ENCODE peak calls at places on chromosomes 13 and 19, in four cellular contexts. D, E, V and J are unnamed samples.

GRCh38 chr19:10797078-10797477 is 38.9 kb downstream of the TMED1 start:
- DNase-seq in D (no peak), E (no peak), V (no peak), J (no peak)

GRCh38 chr13:112867301-112867711 is 101.7 kb upstream of the MCF2L start:
- DNase-seq in D (no peak), E (no peak), V (peak; percentile 51), J (peak; percentile 45)

GRCh38 chr13:98050041-98050466 is 92.8 kb upstream of the FARP1 start:
- DNase-seq in D (no peak), E (no peak), V (no peak), J (no peak)

GRCh38 chr13:91184244-91184926 is 163.1 kb upstream of the MIR17HG start:
- DNase-seq in D (no peak), E (no peak), V (no peak), J (no peak)

GRCh38 chr19:29702161-29702957 is 12.7 kb downstream of the C19orf12 start:
- DNase-seq in E (no peak), D (no peak), V (peak; percentile 59), J (no peak)

GRCh38 chr13:21060063-21060826 is 1.1 kb downstream of the LATS2 start:
- DNase-seq in V (peak; percentile 82), D (peak; percentile 78), E (peak; percentile 51), J (peak; percentile 82)

GRCh38 chr19:16456652-16457194 is 15.0 kb downstream of the EPS15L1 start:
- DNase-seq in D (no peak), V (peak; percentile 65), E (no peak), J (no peak)

GRCh38 chr19:35363001-35363590 is 4.8 kb downstream of the FFAR3 start:
- DNase-seq in D (no peak), V (no peak), E (no peak), J (no peak)

GRCh38 chr19:51470966-51471365 is 7.4 kb upstream of the CEACAM18 start:
- DNase-seq in E (no peak), V (no peak), D (no peak), J (no peak)

GRCh38 chr13:19606737-19607136 is 26.7 kb upstream of the MPHOSPH8 start:
- DNase-seq in D (no peak), V (no peak), E (no peak), J (no peak)

GRCh38 chr13:109949395-109949794 is 163.0 kb upstream of the IRS2 start:
- DNase-seq in V (no peak), D (no peak), E (no peak), J (no peak)

GRCh38 chr13:94178625-94179244 is 300.7 kb downstream of the DCT start:
- DNase-seq in V (no peak), D (no peak), E (no peak), J (no peak)

GRCh38 chr13:113782472-113782871 is 23.4 kb downstream of the TMEM255B start:
- DNase-seq in D (no peak), V (peak; percentile 37), E (no peak), J (no peak)

GRCh38 chr13:84096221-84096620 is 213.9 kb upstream of the SLITRK1 start:
- DNase-seq in D (no peak), E (no peak), V (no peak), J (no peak)

GRCh38 chr19:12794196-12794921 is 3.1 kb downstream of the JUNB start:
- DNase-seq in E (no peak), D (no peak), V (no peak), J (no peak)

GRCh38 chr13:30375436-30375835 is 46.9 kb upstream of the UBE2L5 start:
- DNase-seq in D (peak; percentile 29), V (no peak), E (no peak), J (no peak)

GRCh38 chr19:6663236-6664187 is 6.4 kb downstream of the TNFSF14 start:
- DNase-seq in E (no peak), D (no peak), V (no peak), J (no peak)

GRCh38 chr13:71866173-71867091 is 572 bp downstream of the DACH1 start:
- DNase-seq in E (no peak), V (peak; percentile 67), D (no peak), J (no peak)

GRCh38 chr13:33272531-33273124 is 12.9 kb downstream of the STARD13 start:
- DNase-seq in V (peak; percentile 68), D (no peak), E (no peak), J (no peak)

GRCh38 chr19:8512115-8512967 is 1.6 kb downstream of the ZNF414 start:
- DNase-seq in D (no peak), V (peak; percentile 88), E (peak; percentile 44), J (no peak)

DNA sequence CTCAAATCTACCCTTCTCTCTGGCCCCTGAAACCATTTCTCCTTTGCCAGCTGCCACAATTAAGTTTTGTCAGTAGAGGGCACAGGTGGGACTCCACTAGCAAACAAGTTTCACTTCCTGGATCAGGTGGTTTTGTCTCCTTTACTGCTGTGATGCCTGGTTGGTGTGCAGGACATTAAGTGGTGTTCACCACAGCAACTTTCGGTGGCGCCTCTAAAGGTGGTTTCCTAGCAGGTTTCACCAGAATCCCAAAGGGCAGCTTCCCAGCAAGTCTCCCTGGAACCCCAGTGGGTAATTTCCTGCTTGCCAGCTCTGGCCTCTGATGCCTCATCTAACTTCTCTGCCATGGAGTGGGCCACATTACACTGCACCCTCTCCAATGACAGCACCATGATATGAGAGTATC is 16.6 kb downstream of the MED4 start:
- DNase-seq in E (no peak), V (no peak), D (no peak), J (no peak)
- TF ChIP-seq CTCF in E (no peak), V (no peak), D (no peak), J (no peak)

DNA sequence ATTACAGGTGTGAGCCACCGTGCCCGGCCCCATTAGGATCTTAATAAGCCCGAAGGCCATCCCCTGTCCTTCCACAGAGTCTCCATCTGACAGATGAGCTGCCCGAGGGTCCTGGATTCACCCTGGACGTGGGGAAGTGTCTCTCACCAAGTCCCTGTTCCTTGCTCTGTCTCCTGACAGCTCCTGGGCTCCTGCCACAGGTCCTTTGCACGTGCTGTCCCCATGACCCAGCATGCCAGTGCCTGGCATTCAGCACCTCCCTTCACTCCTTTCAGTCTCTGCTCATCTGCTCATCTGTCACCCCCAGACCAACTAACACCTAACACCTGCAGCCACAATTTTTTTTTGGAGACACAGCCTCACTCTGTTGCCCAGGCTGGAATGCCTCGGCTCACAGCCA is 14.5 kb downstream of the CERS1 start:
- DNase-seq in D (no peak), E (no peak), V (no peak), J (no peak)
- H3K4me1 ChIP-seq in D (no peaks in the 10 kb centered on the region), E (no peaks in the 10 kb centered on the region), V (no peaks in the 10 kb centered on the region), J (no peaks in the 10 kb centered on the region)

DNA sequence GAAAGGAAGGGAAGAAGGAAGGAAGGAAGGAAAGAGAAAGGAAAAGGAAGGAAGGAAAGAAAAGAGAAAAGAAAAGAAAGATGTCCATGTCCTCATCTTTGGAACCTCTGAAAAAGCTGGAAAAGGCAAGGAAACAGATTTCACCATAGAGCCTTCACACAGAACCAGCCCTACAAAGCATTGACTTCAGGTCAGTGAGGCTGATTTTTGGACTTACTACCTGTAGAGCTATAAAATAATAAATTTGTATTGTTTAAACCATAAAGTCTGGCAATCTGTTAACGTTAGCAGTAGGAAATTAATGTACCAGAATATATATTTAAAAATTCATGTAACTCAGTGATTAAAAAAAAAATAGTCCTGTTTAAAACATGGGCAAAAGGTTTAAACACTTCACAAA is 130.1 kb downstream of the PIBF1 start:
- DNase-seq in E (no peak), D (no peak), V (no peak), J (no peak)
- TF ChIP-seq CTCF in E (no peak), D (no peak), V (no peak), J (no peak)

DNA sequence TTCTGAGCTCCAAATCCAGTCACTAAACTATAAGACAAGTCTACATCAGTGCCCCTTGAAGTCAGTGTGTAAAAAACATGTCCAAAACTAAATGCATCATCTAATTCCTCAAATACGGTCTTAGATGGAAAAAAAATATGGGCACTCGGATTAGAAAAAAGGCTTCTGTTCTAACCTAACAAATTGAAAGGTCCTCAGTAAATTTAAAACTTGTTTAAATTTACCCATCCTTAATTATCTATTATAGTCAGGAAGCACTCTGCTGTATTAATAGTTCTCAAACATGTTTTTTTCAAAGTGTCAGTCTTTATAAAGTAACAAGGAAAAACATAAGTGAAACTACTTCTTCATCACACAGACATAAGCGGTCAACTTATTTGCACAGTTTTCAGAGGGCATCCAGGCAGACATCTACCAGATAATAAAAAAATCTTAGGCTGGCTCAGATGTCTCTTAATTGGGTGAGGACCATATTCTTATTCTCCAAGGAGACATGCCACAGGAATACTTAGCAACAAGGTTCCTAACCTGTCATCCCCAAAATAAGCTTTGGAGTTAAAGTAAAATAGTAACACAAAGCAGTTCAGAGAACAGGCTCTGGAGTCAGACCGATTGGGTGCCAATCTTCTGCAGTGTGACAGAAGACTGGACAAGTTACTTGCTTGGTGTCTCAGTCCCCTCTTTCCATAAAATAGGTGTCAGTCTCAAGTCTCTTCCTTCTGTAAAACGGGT is 33.4 kb downstream of the ELF1 start:
- DNase-seq in D (no peak), E (no peak), V (no peak), J (no peak)
- H3K4me1 ChIP-seq in D (peaks cover 28% of the 10 kb centered on the region), E (peaks cover 45% of the 10 kb centered on the region), V (peaks cover 18% of the 10 kb centered on the region), J (peaks cover 58% of the 10 kb centered on the region)

GRCh38 chr19:32748497-32748896 is 28.9 kb downstream of the TDRD12 start:
- DNase-seq in E (no peak), D (no peak), V (no peak), J (no peak)
- TF ChIP-seq CTCF in E (no peak), D (no peak), V (peak; percentile 22), J (no peak)

GRCh38 chr13:75788494-75788991 is 152.4 kb downstream of the LMO7 start:
- DNase-seq in D (no peak), E (no peak), V (no peak), J (no peak)
- H3K4me1 ChIP-seq in D (peaks cover 31% of the 10 kb centered on the region), E (peaks cover 21% of the 10 kb centered on the region), V (peaks cover 76% of the 10 kb centered on the region), J (no peaks in the 10 kb centered on the region)

GRCh38 chr13:42363941-42364612 is 92.1 kb downstream of the AKAP11 start:
- DNase-seq in E (no peak), V (no peak), D (no peak), J (no peak)
- TF ChIP-seq CTCF in E (no peak), V (no peak), D (no peak), J (no peak)

GRCh38 chr19:19063183-19064097 is at the start of gene SLC25A42:
- DNase-seq in V (peak; percentile 100), D (peak; percentile 100), E (peak; percentile 99), J (peak; percentile 100)
- H3K4me1 ChIP-seq in V (peaks cover 28% of the 10 kb centered on the region), D (peaks cover 13% of the 10 kb centered on the region), E (peaks cover 24% of the 10 kb centered on the region), J (peaks cover 24% of the 10 kb centered on the region)

GRCh38 chr19:18486746-18487145 is 35.1 kb downstream of the ELL start:
- DNase-seq in E (no peak), V (peak; percentile 59), D (no peak), J (no peak)

GRCh38 chr19:18487576-18488402 is 34.1 kb downstream of the ELL start:
- DNase-seq in E (peak; percentile 74), V (peak; percentile 75), D (no peak), J (no peak)

GRCh38 chr19:18488838-18489626 is 32.8 kb downstream of the ELL start:
- DNase-seq in E (peak; percentile 57), V (peak; percentile 83), D (no peak), J (no peak)

GRCh38 chr19:18489627-18490184 is 32.2 kb downstream of the ELL start:
- DNase-seq in V (peak; percentile 5), E (no peak), D (no peak), J (no peak)

DNA sequence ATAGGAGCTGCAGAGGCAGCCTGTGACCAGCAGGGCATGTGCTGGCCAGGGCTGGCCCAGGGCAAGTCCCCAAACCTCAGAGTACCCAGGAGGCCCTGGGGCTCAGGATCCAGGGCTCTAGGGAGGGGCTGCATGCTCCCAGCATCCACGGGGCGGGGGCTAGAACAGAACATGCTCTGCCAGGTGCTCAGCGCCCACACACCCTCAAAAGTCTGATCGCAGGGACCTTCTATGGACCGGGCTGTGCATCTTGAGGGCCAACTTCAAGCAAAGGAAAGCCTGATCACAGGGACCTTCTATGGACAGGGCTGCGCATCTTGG is 33.5 kb downstream of the ELL start:
- DNase-seq in D (no peak), V (peak; percentile 95), E (no peak), J (no peak)
- TF ChIP-seq CTCF in D (no peak), V (peak; percentile 51), E (peak; percentile 19), J (no peak)